ENCODE peak calls at places on chromosomes 16 and 17, in six cellular contexts. X is tibial nerve; V is activated T-cell treated with anti-CD3 and anti-CD28 coated beads, Interleukin-2, amount 50 U/mL, for 72 hours; D is stomach; Y is heart left ventricle; A is ACHN. P is an unnamed sample.

GRCh38 chr16:24635900-24636610 is 93.4 kb upstream of the TNRC6A start:
- DNase-seq in X (peak), V (no peak), D (peak), Y (peak), A (peak), P (no peak)

GRCh38 chr16:50282010-50282538 is 15.7 kb downstream of the ADCY7 start:
- DNase-seq in X (no peak), V (peak), D (peak), Y (peak), A (no peak), P (no peak)

GRCh38 chr16:53913920-53914319 is 210.0 kb downstream of the FTO start:
- DNase-seq in X (no peak), V (no peak), D (no peak), Y (no peak), A (no peak), P (no peak)

GRCh38 chr17:55340726-55341125 is 76.0 kb downstream of the HLF start:
- DNase-seq in X (no peak), V (no peak), D (no peak), Y (no peak), A (no peak), P (no peak)

GRCh38 chr16:72099377-72099818 is 5.8 kb downstream of the DHX38 start:
- DNase-seq in X (no peak), V (peak), D (peak), Y (peak), A (peak), P (peak)

GRCh38 chr17:75842963-75843576 is 1.1 kb downstream of the UNC13D start:
- DNase-seq in X (no peak), V (peak), D (no peak), Y (no peak), A (no peak), P (no peak)

GRCh38 chr17:71959129-71959528 is 161.7 kb upstream of the SOX9 start:
- DNase-seq in X (no peak), V (no peak), D (no peak), Y (no peak), A (peak), P (peak)

GRCh38 chr16:46996952-46997458 is 23.5 kb upstream of the DNAJA2 start:
- DNase-seq in X (no peak), V (no peak), D (no peak), Y (no peak), A (no peak), P (no peak)

GRCh38 chr17:68491864-68492263 is 20.4 kb upstream of the PRKAR1A start:
- DNase-seq in X (no peak), V (no peak), D (peak), Y (no peak), A (no peak), P (no peak)

GRCh38 chr16:60419859-60420258 is 1616.4 kb downstream of the CDH8 start:
- DNase-seq in X (no peak), V (no peak), D (no peak), Y (no peak), A (no peak), P (no peak)

GRCh38 chr17:58320163-58320558 is 8.4 kb downstream of the TSPOAP1 start:
- DNase-seq in X (no peak), V (no peak), D (no peak), Y (no peak), A (no peak), P (no peak)

GRCh38 chr16:57266531-57267268 is 17.8 kb downstream of the PLLP start:
- DNase-seq in X (no peak), V (no peak), D (peak), Y (no peak), A (peak), P (no peak)

GRCh38 chr16:67560827-67561342 is 1.4 kb upstream of the CTCF start:
- DNase-seq in X (no peak), V (no peak), D (no peak), Y (no peak), A (no peak), P (no peak)

GRCh38 chr17:31248986-31249385 is 48.1 kb downstream of the OMG start:
- DNase-seq in X (no peak), V (no peak), D (no peak), Y (no peak), A (peak), P (peak)

GRCh38 chr17:30380106-30380420 is 1.3 kb downstream of the CPD start:
- DNase-seq in X (no peak), V (peak), D (no peak), Y (no peak), A (no peak), P (peak)

GRCh38 chr16:10086620-10087019 is 95.6 kb downstream of the GRIN2A start:
- DNase-seq in X (no peak), V (no peak), D (no peak), Y (no peak), A (no peak), P (no peak)

GRCh38 chr17:57379237-57380054 is 123.1 kb downstream of the MSI2 start:
- DNase-seq in X (no peak), V (no peak), D (no peak), Y (no peak), A (no peak), P (no peak)

GRCh38 chr16:81600275-81600674 is 155.7 kb downstream of the CMIP start:
- DNase-seq in X (no peak), V (no peak), D (no peak), Y (no peak), A (peak), P (peak)

GRCh38 chr16:718389-718788 is 2.6 kb upstream of the ANTKMT start:
- DNase-seq in X (no peak), V (no peak), D (no peak), Y (no peak), A (no peak), P (no peak)

GRCh38 chr17:77445908-77446535 is 305.3 kb downstream of the SEC14L1 start:
- DNase-seq in X (no peak), V (peak), D (peak), Y (peak), A (no peak), P (no peak)

GRCh38 chr16:85125570-85126382 is 13.5 kb upstream of the CIBAR2 start:
- DNase-seq in X (no peak), V (no peak), D (no peak), Y (peak), A (no peak), P (no peak)

GRCh38 chr16:89904606-89905510 is 13.8 kb upstream of the MC1R start:
- DNase-seq in X (no peak), V (no peak), D (no peak), Y (no peak), A (no peak), P (no peak)

GRCh38 chr17:41835800-41836549 is at the start of gene NT5C3B:
- DNase-seq in X (peak), V (peak), D (peak), Y (peak), A (peak), P (peak)

GRCh38 chr16:89072216-89073130 is 21.2 kb upstream of the ACSF3 start:
- DNase-seq in X (no peak), V (no peak), D (no peak), Y (peak), A (no peak), P (no peak)